ENCODE peak calls at places on chromosomes 7 and 10, in ten cellular contexts. V, F, Z, A, E, G, U, I, W and N are unnamed samples.

GRCh38 chr7:97471491-97471890 is 260.4 kb upstream of the TAC1 start:
- DNase-seq in V (no peak), F (no peak), Z (no peak), A (no peak), E (no peak), G (no peak), U (no peak), I (no peak), W (no peak), N (no peak)

GRCh38 chr10:133170092-133170491 is 10.1 kb downstream of the KNDC1 start:
- DNase-seq in V (no peak), F (no peak), Z (no peak), A (no peak), E (no peak), G (no peak), U (no peak), I (no peak), W (no peak), N (no peak)

GRCh38 chr10:572066-572465 is 117.4 kb downstream of the DIP2C start:
- DNase-seq in V (no peak), F (no peak), Z (no peak), A (no peak), E (no peak), G (peak; percentile 54), U (no peak), I (no peak), W (no peak), N (no peak)

GRCh38 chr10:13815766-13816165 is 229.0 kb downstream of the PRPF18 start:
- DNase-seq in V (no peak), F (peak; percentile 63), Z (no peak), A (no peak), E (peak; percentile 18), G (peak; percentile 62), U (peak; percentile 71), I (no peak), W (no peak), N (no peak)

GRCh38 chr7:26329520-26330269 is 38.0 kb downstream of the SNX10 start:
- DNase-seq in V (no peak), F (no peak), Z (no peak), A (peak; percentile 36), E (no peak), G (no peak), U (no peak), I (no peak), W (no peak), N (no peak)

GRCh38 chr7:31885160-31885559 is 185.0 kb downstream of the PDE1C start:
- DNase-seq in V (no peak), F (peak; percentile 32), Z (no peak), A (no peak), E (no peak), G (no peak), U (no peak), I (no peak), W (no peak), N (no peak)

GRCh38 chr7:53094827-53095226 is 59.4 kb downstream of the POM121L12 start:
- DNase-seq in V (no peak), F (no peak), Z (no peak), A (no peak), E (no peak), G (no peak), U (peak; percentile 45), I (no peak), W (no peak), N (no peak)

GRCh38 chr7:12921751-12922345 is 234.4 kb downstream of the ARL4A start:
- DNase-seq in V (no peak), F (no peak), Z (no peak), A (no peak), E (no peak), G (no peak), U (no peak), I (no peak), W (no peak), N (no peak)

GRCh38 chr7:129969881-129970446 is 17.2 kb upstream of the UBE2H start:
- DNase-seq in V (no peak), F (peak; percentile 99), Z (no peak), A (no peak), E (no peak), G (peak; percentile 58), U (peak; percentile 98), I (no peak), W (no peak), N (no peak)

GRCh38 chr7:69598487-69599148 is 343 bp downstream of the AUTS2 start:
- DNase-seq in V (peak; percentile 42), F (peak; percentile 47), Z (no peak), A (peak; percentile 84), E (no peak), G (peak; percentile 35), U (peak; percentile 2), I (no peak), W (no peak), N (no peak)

GRCh38 chr10:94402204-94403033 is at the start of gene TBC1D12:
- DNase-seq in V (peak; percentile 83), F (peak; percentile 95), Z (peak; percentile 87), A (no peak), E (peak; percentile 87), G (peak; percentile 96), U (peak; percentile 94), I (no peak), W (peak; percentile 72), N (peak; percentile 87)

GRCh38 chr10:48606530-48607355 is 1.9 kb upstream of the ARHGAP22 start:
- DNase-seq in V (no peak), F (peak; percentile 99), Z (no peak), A (no peak), E (peak; percentile 85), G (peak; percentile 94), U (peak; percentile 99), I (no peak), W (no peak), N (no peak)

GRCh38 chr10:7817576-7817975 is 729 bp upstream of the TAF3 start:
- DNase-seq in V (no peak), F (no peak), Z (no peak), A (no peak), E (no peak), G (no peak), U (no peak), I (no peak), W (no peak), N (no peak)

GRCh38 chr10:128530301-128530700 is 404.1 kb upstream of the MKI67 start:
- DNase-seq in V (no peak), F (no peak), Z (no peak), A (peak; percentile 34), E (no peak), G (no peak), U (no peak), I (no peak), W (no peak), N (no peak)

GRCh38 chr7:44106311-44107065 is 2.3 kb downstream of the AEBP1 start:
- DNase-seq in V (no peak), F (no peak), Z (no peak), A (no peak), E (no peak), G (no peak), U (no peak), I (no peak), W (no peak), N (no peak)

GRCh38 chr7:144738708-144739314 is 97.0 kb downstream of the TPK1 start:
- DNase-seq in V (peak; percentile 4), F (peak; percentile 10), Z (no peak), A (peak; percentile 63), E (no peak), G (peak; percentile 4), U (peak; percentile 18), I (peak; percentile 10), W (no peak), N (peak; percentile 12)

GRCh38 chr7:26428571-26428970 is 136.9 kb downstream of the SNX10 start:
- DNase-seq in V (no peak), F (no peak), Z (no peak), A (no peak), E (no peak), G (no peak), U (no peak), I (no peak), W (no peak), N (no peak)

GRCh38 chr10:23493711-23494110 is 54.8 kb downstream of the OTUD1 start:
- DNase-seq in V (no peak), F (peak; percentile 13), Z (no peak), A (no peak), E (no peak), G (no peak), U (no peak), I (no peak), W (no peak), N (no peak)

GRCh38 chr10:16518822-16519221 is 2.9 kb downstream of the C1QL3 start:
- DNase-seq in V (no peak), F (no peak), Z (no peak), A (peak; percentile 27), E (no peak), G (no peak), U (no peak), I (no peak), W (no peak), N (no peak)

GRCh38 chr7:32059289-32060045 is 10.7 kb downstream of the PDE1C start:
- DNase-seq in V (no peak), F (peak; percentile 78), Z (no peak), A (no peak), E (no peak), G (peak; percentile 18), U (no peak), I (no peak), W (no peak), N (no peak)

GRCh38 chr7:6709808-6710207 is 3.1 kb upstream of the ZNF12 start:
- DNase-seq in V (no peak), F (no peak), Z (no peak), A (peak; percentile 57), E (no peak), G (no peak), U (peak; percentile 54), I (no peak), W (no peak), N (no peak)

GRCh38 chr10:71975891-71976725 is 11.9 kb downstream of the CHST3 start:
- DNase-seq in V (no peak), F (peak; percentile 93), Z (no peak), A (no peak), E (no peak), G (peak; percentile 80), U (peak; percentile 90), I (no peak), W (no peak), N (no peak)

GRCh38 chr10:79401015-79401921 is 44.2 kb downstream of the ZCCHC24 start:
- DNase-seq in V (no peak), F (no peak), Z (no peak), A (no peak), E (no peak), G (peak; percentile 79), U (no peak), I (no peak), W (no peak), N (no peak)

GRCh38 chr7:124723012-124723411 is 42.6 kb downstream of the GPR37 start:
- DNase-seq in V (no peak), F (peak; percentile 83), Z (no peak), A (no peak), E (no peak), G (peak; percentile 68), U (peak; percentile 81), I (no peak), W (no peak), N (no peak)

GRCh38 chr7:99128076-99128950 is 15.6 kb downstream of the SMURF1 start:
- DNase-seq in V (peak; percentile 40), F (no peak), Z (no peak), A (no peak), E (no peak), G (no peak), U (no peak), I (no peak), W (no peak), N (peak; percentile 83)

GRCh38 chr10:96863922-96864543 is 31.9 kb downstream of the LCOR start:
- DNase-seq in V (peak; percentile 44), F (peak; percentile 90), Z (no peak), A (no peak), E (no peak), G (peak; percentile 54), U (peak; percentile 84), I (no peak), W (no peak), N (peak; percentile 8)

GRCh38 chr7:74305987-74306736 is 17.0 kb downstream of the CLIP2 start:
- DNase-seq in V (no peak), F (no peak), Z (peak; percentile 39), A (no peak), E (no peak), G (no peak), U (no peak), I (no peak), W (no peak), N (no peak)